ENCODE peak calls at places on chromosomes 11 and 22, in six cellular contexts. Q, X, L, J, H and N are unnamed samples.

GRCh38 chr11:65565624-65566453 is 4.4 kb upstream of the ZNRD2 start:
- DNase-seq in Q (no peak), X (no peak), L (peak), J (no peak), H (no peak), N (no peak)

GRCh38 chr11:2731285-2732125 is 31.7 kb upstream of the KCNQ1OT1 start:
- DNase-seq in Q (no peak), X (no peak), L (no peak), J (no peak), H (no peak), N (no peak)

GRCh38 chr11:34641981-34642380 is 21.1 kb downstream of the EHF start:
- DNase-seq in Q (no peak), X (no peak), L (no peak), J (no peak), H (no peak), N (no peak)

GRCh38 chr22:50268655-50269113 is 1.5 kb downstream of the MAPK11 start:
- DNase-seq in Q (peak), X (peak), L (no peak), J (no peak), H (no peak), N (no peak)

GRCh38 chr11:48109046-48109666 is 107.5 kb upstream of the OR4B1 start:
- DNase-seq in Q (no peak), X (no peak), L (peak), J (peak), H (peak), N (peak)

GRCh38 chr11:45026835-45027234 is 76.2 kb upstream of the TP53I11 start:
- DNase-seq in Q (no peak), X (no peak), L (no peak), J (no peak), H (no peak), N (no peak)

GRCh38 chr11:27696961-27697360 is 3.3 kb downstream of the BDNF start:
- DNase-seq in Q (no peak), X (no peak), L (peak), J (no peak), H (no peak), N (no peak)

GRCh38 chr11:9802291-9802861 is 138.5 kb downstream of the SWAP70 start:
- DNase-seq in Q (no peak), X (peak), L (peak), J (no peak), H (no peak), N (no peak)

GRCh38 chr22:31243339-31244043 is 31.4 kb downstream of the LIMK2 start:
- DNase-seq in Q (peak), X (no peak), L (peak), J (peak), H (no peak), N (no peak)

GRCh38 chr11:9172394-9172793 is 81.0 kb upstream of the SCUBE2 start:
- DNase-seq in Q (no peak), X (no peak), L (no peak), J (no peak), H (no peak), N (no peak)

GRCh38 chr11:44324787-44325525 is 15.0 kb upstream of the ALX4 start:
- DNase-seq in Q (no peak), X (no peak), L (no peak), J (no peak), H (no peak), N (no peak)

GRCh38 chr11:11975201-11976092 is 33.0 kb downstream of the DKK3 start:
- DNase-seq in Q (no peak), X (no peak), L (no peak), J (no peak), H (peak), N (no peak)

GRCh38 chr11:57255618-57256017 is 18.6 kb upstream of the APLNR start:
- DNase-seq in Q (no peak), X (no peak), L (peak), J (no peak), H (no peak), N (no peak)

GRCh38 chr22:24576793-24577192 is 16.1 kb downstream of the LRRC75B start:
- DNase-seq in Q (no peak), X (no peak), L (no peak), J (no peak), H (no peak), N (no peak)

GRCh38 chr11:22566293-22566692 is 59.3 kb downstream of the FANCF start:
- DNase-seq in Q (no peak), X (no peak), L (no peak), J (no peak), H (no peak), N (no peak)

GRCh38 chr22:39450258-39450955 is 6.4 kb upstream of the MGAT3 start:
- DNase-seq in Q (no peak), X (no peak), L (no peak), J (no peak), H (no peak), N (no peak)

GRCh38 chr22:50342651-50343540 is at the start of gene PPP6R2:
- DNase-seq in Q (peak), X (peak), L (peak), J (peak), H (peak), N (peak)

GRCh38 chr22:23742505-23743264 is 8.2 kb downstream of the ZNF70 start:
- DNase-seq in Q (no peak), X (no peak), L (peak), J (no peak), H (no peak), N (no peak)

GRCh38 chr11:15875934-15876333 is 480.4 kb downstream of the SOX6 start:
- DNase-seq in Q (no peak), X (no peak), L (no peak), J (no peak), H (peak), N (no peak)

GRCh38 chr22:47221840-47222615 is 459.6 kb downstream of the TBC1D22A start:
- DNase-seq in Q (no peak), X (no peak), L (no peak), J (no peak), H (no peak), N (no peak)

GRCh38 chr11:8230178-8230859 is 33.4 kb downstream of the LMO1 start:
- DNase-seq in Q (no peak), X (no peak), L (no peak), J (no peak), H (no peak), N (no peak)

GRCh38 chr11:77278595-77279506 is 22.6 kb downstream of the GDPD4 start:
- DNase-seq in Q (no peak), X (no peak), L (peak), J (no peak), H (no peak), N (no peak)

GRCh38 chr11:35114901-35115687 is 23.9 kb upstream of the CD44 start:
- DNase-seq in Q (no peak), X (no peak), L (no peak), J (no peak), H (no peak), N (peak)

GRCh38 chr22:21642584-21643448 is 714 bp downstream of the SDF2L1 start:
- DNase-seq in Q (peak), X (no peak), L (peak), J (peak), H (no peak), N (peak)

DNA sequence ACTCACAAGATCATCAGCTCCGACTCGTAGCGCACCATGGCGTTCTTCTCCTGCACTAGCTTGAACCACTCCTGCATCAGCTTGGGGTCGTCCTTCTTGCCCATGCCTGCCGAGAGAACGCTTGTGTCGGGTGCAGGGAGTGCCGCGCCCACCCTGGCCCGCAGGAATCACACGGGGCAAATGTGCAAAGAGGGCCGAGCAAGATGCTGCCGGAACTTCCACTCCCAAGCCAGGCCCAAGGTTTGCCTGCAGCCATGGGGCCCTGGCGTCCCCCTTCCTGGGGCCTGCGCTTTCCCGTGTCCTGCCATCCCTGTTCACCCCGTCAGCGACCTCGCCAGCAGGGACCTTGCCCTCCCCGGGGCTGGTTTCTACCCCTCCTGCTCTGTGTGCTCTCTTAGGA is 16.9 kb upstream of the BID start:
- DNase-seq in Q (no peak), X (no peak), L (no peak), J (no peak), H (no peak), N (no peak)
- TF ChIP-seq CTCF in Q (no peak), X (no peak), L (no peak), J (no peak), H (no peak), N (no peak)

DNA sequence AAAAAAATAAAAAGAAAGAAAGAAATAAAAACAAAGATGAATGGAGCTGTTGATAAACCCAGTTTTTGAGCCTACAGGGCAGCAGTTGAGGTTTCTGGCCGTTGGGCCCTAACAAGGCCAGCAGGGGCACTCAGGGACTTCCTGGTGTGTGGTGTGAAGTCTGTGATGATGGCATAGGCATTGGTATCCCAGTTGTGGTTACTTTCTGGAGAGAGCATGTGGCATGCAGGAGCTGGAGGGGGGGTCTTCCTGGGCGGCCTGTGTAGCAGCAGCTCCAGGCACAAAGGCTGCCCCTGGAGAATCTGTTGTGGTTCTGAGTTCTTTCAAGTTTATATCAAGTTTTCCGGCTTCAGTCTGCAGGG is 2.0 kb upstream of the TXNRD2 start:
- DNase-seq in Q (no peak), X (no peak), L (peak), J (peak), H (peak), N (no peak)
- TF ChIP-seq CTCF in Q (no peak), X (no peak), L (no peak), J (no peak), H (no peak), N (no peak)

GRCh38 chr11:88544656-88545280 is 207.2 kb upstream of the CTSC start:
- DNase-seq in Q (no peak), X (no peak), L (no peak), J (no peak), H (no peak), N (no peak)
- TF ChIP-seq CTCF in Q (peak), X (no peak), L (no peak), J (no peak), H (peak), N (no peak)

GRCh38 chr11:128886401-128887119 is 4.6 kb upstream of the KCNJ5 start:
- DNase-seq in Q (peak), X (no peak), L (no peak), J (peak), H (no peak), N (no peak)
- TF ChIP-seq CTCF in Q (no peak), X (no peak), L (no peak), J (no peak), H (no peak), N (peak)

GRCh38 chr22:19912236-19912999 is 29.2 kb upstream of the COMT start:
- DNase-seq in Q (no peak), X (peak), L (no peak), J (no peak), H (no peak), N (no peak)

GRCh38 chr22:19913337-19913936 is 28.1 kb upstream of the COMT start:
- DNase-seq in Q (no peak), X (no peak), L (no peak), J (no peak), H (no peak), N (no peak)

GRCh38 chr22:19911540-19912235 is 29.9 kb upstream of the COMT start:
- DNase-seq in Q (no peak), X (no peak), L (no peak), J (no peak), H (peak), N (no peak)

GRCh38 chr22:19909350-19910179 is 32.0 kb upstream of the COMT start:
- DNase-seq in Q (peak), X (peak), L (peak), J (peak), H (peak), N (peak)

DNA sequence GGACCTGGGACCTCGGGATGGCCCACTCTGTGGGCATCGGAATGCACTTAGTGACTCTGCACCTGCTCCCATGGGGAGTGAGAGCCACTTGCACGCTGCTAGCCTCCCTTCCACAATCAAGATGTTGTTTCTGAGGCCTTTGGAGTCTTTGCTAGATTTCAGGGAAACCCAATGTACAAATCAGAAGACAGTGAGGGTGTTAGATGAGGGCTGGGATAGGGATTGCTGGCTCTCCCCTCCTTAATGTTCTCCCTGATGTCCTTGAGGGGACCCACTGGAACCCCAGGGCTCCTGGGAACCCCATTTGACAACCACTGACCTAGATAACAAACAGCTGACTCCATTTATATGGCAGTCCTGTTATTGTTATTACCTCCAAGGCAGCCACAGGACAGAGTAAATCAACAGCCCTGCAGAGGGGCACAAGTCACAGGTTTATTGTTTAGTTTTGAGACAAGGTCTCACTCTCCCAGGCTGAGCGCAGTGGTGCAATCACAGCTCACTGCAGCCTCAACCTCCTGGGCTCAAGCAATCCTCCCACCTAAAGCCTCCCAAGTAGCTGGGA is 31.3 kb upstream of the COMT start:
- DNase-seq in Q (no peak), X (no peak), L (no peak), J (no peak), H (no peak), N (no peak)
- TF ChIP-seq CTCF in Q (peak), X (no peak), L (no peak), J (no peak), H (no peak), N (no peak)

DNA sequence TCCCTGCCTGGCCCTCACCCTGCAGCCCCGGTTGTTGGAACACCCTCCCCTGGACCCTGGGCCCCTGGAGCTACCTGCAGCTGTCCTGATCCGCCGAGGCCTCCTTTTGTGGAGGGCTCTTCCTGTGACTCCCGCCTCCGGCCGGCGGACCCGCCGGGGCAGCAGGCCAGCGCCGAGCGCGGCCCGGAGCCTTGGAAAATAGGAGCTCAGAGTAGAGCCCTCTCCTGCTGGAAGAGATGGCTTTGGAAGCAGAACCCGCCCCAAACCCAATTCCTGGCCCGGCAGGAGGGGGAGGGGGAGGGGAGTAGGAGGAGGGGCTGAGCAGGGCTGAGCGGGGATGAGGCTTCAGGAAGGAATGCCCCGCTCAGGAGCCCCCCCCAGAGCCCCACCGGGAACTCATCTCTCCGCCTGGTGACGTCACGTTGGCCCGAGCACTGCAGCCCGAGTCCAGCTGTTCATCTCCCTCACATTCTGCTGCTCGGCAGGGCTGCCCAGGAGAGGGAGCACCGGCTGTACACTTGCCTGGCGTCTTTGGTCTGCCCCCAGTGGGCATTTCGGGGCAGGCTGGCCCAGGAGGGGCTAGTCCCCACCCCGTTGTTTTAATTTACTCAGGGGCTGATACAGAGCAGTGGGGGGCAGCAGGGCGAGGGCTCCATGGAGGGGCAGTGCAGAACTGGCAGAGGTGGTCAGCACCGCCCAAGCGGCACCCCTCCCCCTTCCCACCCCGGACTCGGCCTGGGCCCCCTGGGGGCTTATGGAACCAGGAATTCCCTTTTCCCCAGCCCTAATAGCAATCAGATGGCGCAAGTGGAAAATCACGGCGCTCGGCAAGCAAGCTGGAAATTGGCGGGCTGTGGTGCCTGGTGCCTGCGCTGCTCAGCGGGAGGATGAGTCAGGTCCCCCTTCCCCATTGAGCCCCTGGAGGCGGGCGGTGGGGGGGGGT is at the start of gene MRGPRF:
- DNase-seq in Q (no peak), X (no peak), L (peak), J (peak), H (peak), N (no peak)
- TF ChIP-seq CTCF in Q (no peak), X (no peak), L (peak), J (no peak), H (peak), N (no peak)